ENCODE peak calls at places on chromosomes 3 and 15, in nine cellular contexts. A is activated T-cell treated with anti-CD3 and anti-CD28 coated beads for 1 hour, K is HS-5, R is T-helper 2 cell, N is NCI-H774, W is GM10248, S is D721Med, H is caudate nucleus, L is NCI-H1417. P is an unnamed sample.

GRCh38 chr3:41991399-41991798 is 29.5 kb upstream of the ULK4 start:
- DNase-seq in N (no peak), H (no peak), W (no peak), S (no peak), L (no peak), R (no peak), K (no peak), A (no peak), P (no peak)

GRCh38 chr3:118817748-118818165 is 216.9 kb downstream of the IGSF11 start:
- DNase-seq in A (no peak), N (no peak), W (peak), H (no peak), K (peak), L (peak), S (no peak), R (no peak), P (peak)

GRCh38 chr3:107796786-107797185 is 274.0 kb downstream of the BBX start:
- DNase-seq in R (no peak), K (peak), N (no peak), S (no peak), W (no peak), H (no peak), L (no peak), A (no peak), P (peak)

GRCh38 chr3:13343601-13344000 is 76.5 kb downstream of the NUP210 start:
- DNase-seq in H (no peak), L (no peak), N (no peak), K (no peak), S (no peak), A (no peak), R (no peak), W (no peak), P (peak)

GRCh38 chr15:59657635-59658125 is 365 bp upstream of the GTF2A2 start:
- DNase-seq in S (no peak), W (no peak), H (no peak), A (no peak), L (no peak), K (no peak), N (no peak), R (no peak), P (no peak)

GRCh38 chr15:64004059-64004458 is 42.2 kb downstream of the DAPK2 start:
- DNase-seq in A (no peak), W (no peak), H (no peak), R (no peak), S (no peak), L (no peak), N (no peak), K (no peak), P (no peak)

GRCh38 chr3:16066975-16067374 is 107.5 kb upstream of the GALNT15 start:
- DNase-seq in S (no peak), A (no peak), K (no peak), R (no peak), H (no peak), L (no peak), W (no peak), N (no peak), P (no peak)

GRCh38 chr3:9778102-9778501 is 8.4 kb upstream of the CAMK1 start:
- DNase-seq in A (no peak), H (no peak), W (peak), N (no peak), L (no peak), S (no peak), R (peak), K (peak), P (no peak)

GRCh38 chr3:111690242-111690641 is 95.1 kb upstream of the ZBED2 start:
- DNase-seq in S (no peak), W (peak), H (no peak), N (no peak), A (no peak), K (no peak), L (peak), R (no peak), P (no peak)

GRCh38 chr3:60582285-60582684 is 669.0 kb downstream of the FHIT start:
- DNase-seq in A (no peak), N (no peak), L (peak), S (no peak), K (no peak), H (no peak), R (no peak), W (no peak), P (no peak)

GRCh38 chr15:39828374-39828931 is 45.8 kb upstream of the FSIP1 start:
- DNase-seq in W (no peak), K (no peak), L (peak), S (no peak), H (no peak), A (no peak), R (no peak), N (no peak), P (no peak)

GRCh38 chr3:171646357-171647133 is 163.7 kb downstream of the PLD1 start:
- DNase-seq in R (no peak), N (peak), A (no peak), L (peak), H (no peak), W (peak), K (peak), S (no peak), P (peak)

GRCh38 chr3:170536712-170537111 is 49.2 kb downstream of the SLC7A14 start:
- DNase-seq in K (no peak), S (no peak), W (no peak), L (no peak), N (no peak), H (no peak), R (no peak), A (no peak), P (no peak)

GRCh38 chr3:128585189-128585588 is 65.4 kb downstream of the RPN1 start:
- DNase-seq in K (no peak), L (no peak), S (no peak), A (no peak), W (no peak), N (no peak), R (no peak), H (no peak), P (no peak)

P was measured in Jurkat, Clone E6-1.